ENCODE peak calls at places on chromosomes 5 and 9, in seven cellular contexts. D is HTR-8/SVneo; O is SW480; U is right atrium auricular region; N is activated effector memory CD4-positive, alpha-beta T cell treated with Interleukin-2 at 50 U/mL for 16 hours; W is osteoblast; S is dermis blood vessel endothelial cell. A is an unnamed sample.

GRCh38 chr9:97529363-97530076 is 28.1 kb downstream of the TMOD1 start:
- DNase-seq in O (no peak), S (no peak), D (no peak), U (no peak), N (no peak), W (no peak), A (peak; percentile 57)

GRCh38 chr5:52727568-52727967 is 60.1 kb upstream of the ITGA1 start:
- DNase-seq in O (peak; percentile 30), D (peak; percentile 45), N (no peak), W (peak; percentile 49), S (peak; percentile 95), U (no peak), A (no peak)

GRCh38 chr5:88140863-88141694 is 127.6 kb downstream of the TMEM161B start:
- DNase-seq in D (peak; percentile 89), O (peak; percentile 98), N (peak; percentile 71), W (peak; percentile 96), S (peak; percentile 95), U (peak; percentile 98), A (peak; percentile 94)

GRCh38 chr5:112757468-112758208 is 20.0 kb downstream of the APC start:
- DNase-seq in U (no peak), N (no peak), O (peak; percentile 78), D (peak; percentile 39), W (peak; percentile 51), S (peak; percentile 76), A (no peak)

GRCh38 chr5:29218138-29218537 is 1975.3 kb upstream of the CDH6 start:
- DNase-seq in S (no peak), W (no peak), D (no peak), N (no peak), O (no peak), U (no peak), A (no peak)

GRCh38 chr5:125134216-125135081 is 388.0 kb upstream of the ZNF608 start:
- DNase-seq in U (no peak), D (peak; percentile 53), N (no peak), S (peak; percentile 60), W (peak; percentile 83), O (peak; percentile 76), A (no peak)

GRCh38 chr5:16936150-16937022 is at the start of gene MYO10:
- DNase-seq in O (peak; percentile 86), U (peak; percentile 68), W (peak; percentile 98), N (no peak), D (peak; percentile 91), S (peak; percentile 92), A (peak; percentile 72)

GRCh38 chr5:150065346-150065745 is 21.0 kb downstream of the CSF1R start:
- DNase-seq in N (no peak), D (peak; percentile 54), O (no peak), U (no peak), S (no peak), W (peak; percentile 96), A (no peak)

GRCh38 chr9:16377311-16377710 is 493.2 kb downstream of the BNC2 start:
- DNase-seq in D (no peak), N (no peak), O (no peak), S (no peak), W (no peak), U (no peak), A (no peak)

GRCh38 chr5:170597109-170597741 is 93.4 kb downstream of the KCNIP1 start:
- DNase-seq in U (no peak), S (peak; percentile 49), O (peak; percentile 87), N (no peak), W (peak; percentile 97), D (peak; percentile 84), A (peak; percentile 77)

GRCh38 chr9:125110464-125110863 is 32.9 kb downstream of the SCAI start:
- DNase-seq in O (no peak), S (no peak), U (no peak), W (no peak), N (no peak), D (no peak), A (no peak)

GRCh38 chr9:120578614-120579013 is 1.4 kb downstream of the CDK5RAP2 start:
- DNase-seq in W (no peak), S (no peak), U (no peak), N (no peak), D (no peak), O (no peak), A (no peak)

GRCh38 chr5:119049824-119050449 is 20.9 kb upstream of the DMXL1 start:
- DNase-seq in D (peak; percentile 21), O (no peak), U (no peak), N (no peak), S (no peak), W (peak; percentile 73), A (no peak)

GRCh38 chr5:88675758-88676636 is 207.0 kb downstream of the MEF2C start:
- DNase-seq in D (no peak), O (peak; percentile 91), U (no peak), N (no peak), S (peak; percentile 48), W (no peak), A (no peak)

GRCh38 chr5:43354774-43355173 is 41.6 kb upstream of the HMGCS1 start:
- DNase-seq in S (no peak), N (no peak), U (no peak), D (no peak), O (no peak), W (no peak), A (no peak)

GRCh38 chr5:141875795-141876627 is 2.2 kb downstream of the PCDH1 start:
- DNase-seq in S (peak; percentile 58), O (peak; percentile 70), U (no peak), D (no peak), W (peak; percentile 83), N (no peak), A (no peak)

GRCh38 chr9:111645806-111646205 is 14.7 kb downstream of the DNAJC25 start:
- DNase-seq in U (no peak), O (no peak), D (no peak), N (no peak), W (no peak), S (peak; percentile 18), A (no peak)

GRCh38 chr5:176789873-176790615 is 20.3 kb upstream of the UNC5A start:
- DNase-seq in O (peak; percentile 55), U (no peak), N (no peak), S (no peak), D (no peak), W (peak; percentile 72), A (no peak)

GRCh38 chr5:116002116-116002906 is 30.0 kb upstream of the ARL14EPL start:
- DNase-seq in U (no peak), W (no peak), N (no peak), O (no peak), S (no peak), D (no peak), A (no peak)

GRCh38 chr5:180439911-180440769 is 54.0 kb upstream of the CNOT6 start:
- DNase-seq in S (no peak), N (no peak), W (no peak), D (no peak), O (peak; percentile 68), U (no peak), A (no peak)

GRCh38 chr5:82022499-82022898 is 50.7 kb downstream of the ATG10 start:
- DNase-seq in O (no peak), W (no peak), S (no peak), N (no peak), D (no peak), U (no peak), A (no peak)

GRCh38 chr5:148873690-148874485 is 47.5 kb downstream of the ADRB2 start:
- DNase-seq in N (no peak), U (no peak), O (no peak), S (peak; percentile 48), D (no peak), W (no peak), A (no peak)

GRCh38 chr9:75148551-75148950 is 60.2 kb downstream of the OSTF1 start:
- DNase-seq in W (peak; percentile 89), D (peak; percentile 34), N (no peak), U (no peak), S (peak; percentile 51), O (no peak), A (peak; percentile 41)

GRCh38 chr9:130897848-130898551 is 1.4 kb upstream of the QRFP start:
- DNase-seq in U (no peak), N (no peak), S (no peak), D (no peak), O (peak; percentile 37), W (peak; percentile 73), A (no peak)

GRCh38 chr9:93134018-93134739 is at the start of gene NINJ1:
- DNase-seq in O (peak; percentile 53), D (peak; percentile 77), N (peak; percentile 61), W (peak; percentile 99), S (peak; percentile 77), U (peak; percentile 80), A (peak; percentile 94)

GRCh38 chr9:12854218-12854617 is 79.4 kb downstream of the LURAP1L start:
- DNase-seq in O (no peak), W (no peak), S (no peak), N (no peak), U (no peak), D (no peak), A (no peak)

A was measured in activated CD4-positive, alpha-beta memory T cell treated with anti-CD3 and anti-CD28 coated beads for 36 hours.